ENCODE peak calls at places on chromosomes 2 and 18, in five cellular contexts. I is activated gamma-delta T cell treated with anti-CD3 and anti-CD28 coated beads, Interleukin-2, amount 50 U/mL, for 16 hours; K is fibroblast of lung; Q is foreskin fibroblast; B is NCI-H526 treated with DMSO at 0.1 percent for 48 hours. F is an unnamed sample.

GRCh38 chr2:207313947-207314346 is 148.2 kb upstream of the KLF7 start:
- DNase-seq in I (no peak), K (no peak), Q (no peak), B (no peak), F (no peak)

GRCh38 chr2:232466221-232466620 is 10.3 kb downstream of the ALPI start:
- DNase-seq in I (no peak), K (no peak), Q (no peak), B (no peak), F (no peak)

GRCh38 chr2:46337208-46337994 is 40.2 kb downstream of the EPAS1 start:
- DNase-seq in I (no peak), K (no peak), Q (no peak), B (no peak), F (no peak)

GRCh38 chr18:23337599-23338444 is 115.3 kb upstream of the RIOK3 start:
- DNase-seq in I (no peak), K (peak), Q (no peak), B (no peak), F (no peak)

GRCh38 chr2:84676295-84676694 is 160.0 kb downstream of the DNAH6 start:
- DNase-seq in I (no peak), K (peak), Q (peak), B (no peak), F (no peak)

GRCh38 chr2:174662459-174662858 is 64.9 kb upstream of the WIPF1 start:
- DNase-seq in I (no peak), K (peak), Q (peak), B (no peak), F (no peak)

GRCh38 chr2:190550137-190550536 is 15.6 kb upstream of the NEMP2 start:
- DNase-seq in I (no peak), K (no peak), Q (no peak), B (no peak), F (no peak)

GRCh38 chr2:160836755-160837154 is 323.5 kb upstream of the TANK start:
- DNase-seq in I (no peak), K (peak), Q (peak), B (no peak), F (no peak)

GRCh38 chr2:220553150-220553549 is 925.7 kb downstream of the SLC4A3 start:
- DNase-seq in I (no peak), K (no peak), Q (no peak), B (no peak), F (no peak)

GRCh38 chr2:46610014-46610413 is 130.6 kb downstream of the TMEM247 start:
- DNase-seq in I (no peak), K (no peak), Q (no peak), B (no peak), F (no peak)

GRCh38 chr2:241961454-241961853 is 91.9 kb downstream of the RTP5 start:
- DNase-seq in I (no peak), K (no peak), Q (no peak), B (no peak), F (no peak)

GRCh38 chr2:174903243-174903513 is 102.0 kb downstream of the CHN1 start:
- DNase-seq in I (no peak), K (no peak), Q (no peak), B (no peak), F (no peak)

GRCh38 chr2:97770450-97770849 is 57.1 kb downstream of the ZAP70 start:
- DNase-seq in I (no peak), K (no peak), Q (no peak), B (no peak), F (no peak)

GRCh38 chr2:109311771-109312170 is 182.8 kb downstream of the SH3RF3 start:
- DNase-seq in I (no peak), K (no peak), Q (no peak), B (no peak), F (no peak)

GRCh38 chr2:23867449-23867848 is 59.5 kb downstream of the ATAD2B start:
- DNase-seq in I (no peak), K (no peak), Q (no peak), B (no peak), F (no peak)

GRCh38 chr2:31251018-31251417 is 17.1 kb downstream of the EHD3 start:
- DNase-seq in I (no peak), K (no peak), Q (no peak), B (no peak), F (no peak)

F was measured in GF-D8.